ENCODE peak calls at places on chromosomes 12 and 14, in four cellular contexts. I, S, J and U are unnamed samples.

GRCh38 chr12:122944588-122944987 is 21.7 kb downstream of the ABCB9 start:
- DNase-seq in I (no peak), S (no peak), J (no peak), U (no peak)

GRCh38 chr14:38856798-38857197 is 246.2 kb downstream of the SEC23A start:
- DNase-seq in I (no peak), S (no peak), J (no peak), U (no peak)

GRCh38 chr12:75443709-75444108 is 36.8 kb upstream of the GLIPR1 start:
- DNase-seq in I (no peak), S (no peak), J (no peak), U (no peak)

GRCh38 chr12:71299541-71300376 is 139.8 kb upstream of the LGR5 start:
- DNase-seq in I (no peak), S (no peak), J (no peak), U (no peak)

GRCh38 chr14:77612011-77612620 is 4.3 kb downstream of the SPTLC2 start:
- DNase-seq in I (no peak), S (no peak), J (no peak), U (no peak)

GRCh38 chr14:20332946-20333782 is at the start of gene CCNB1IP1:
- DNase-seq in I (peak; percentile 87), S (peak; percentile 54), J (peak; percentile 95), U (peak; percentile 75)

GRCh38 chr12:13234045-13234641 is 37.6 kb downstream of the EMP1 start:
- DNase-seq in I (peak; percentile 8), S (no peak), J (peak; percentile 15), U (peak; percentile 5)

GRCh38 chr14:95442633-95443021 is 73.8 kb downstream of the SYNE3 start:
- DNase-seq in I (peak; percentile 63), S (peak; percentile 79), J (peak; percentile 81), U (peak; percentile 79)

GRCh38 chr12:851913-852312 is 97.6 kb downstream of the RAD52 start:
- DNase-seq in I (no peak), S (no peak), J (no peak), U (no peak)

GRCh38 chr14:94542111-94542810 is 19.0 kb upstream of the SERPINA4 start:
- DNase-seq in I (no peak), S (no peak), J (no peak), U (no peak)

GRCh38 chr14:51298895-51299294 is 58.8 kb downstream of the TMX1 start:
- DNase-seq in I (no peak), S (no peak), J (no peak), U (no peak)